ENCODE peak calls at places on chromosomes 4 and X, in eight cellular contexts. D is breast epithelium, X is RPMI7951, P is H54, W is iPS DF 6.9, E is NCI-H1092 treated with DMSO at 0.1 percent for 48 hours, S is D721Med, L is mucosa of gallbladder. K is an unnamed sample.

GRCh38 chr4:188971125-188971524 is 831.9 kb downstream of the TRIML1 start:
- DNase-seq in W (no peak), L (no peak), S (no peak), E (peak; percentile 28), P (no peak), D (no peak), X (peak; percentile 49), K (peak; percentile 15)

GRCh38 chrX:119067023-119067739 is 5.6 kb upstream of the CT47C1 start:
- DNase-seq in L (peak; percentile 62), S (no peak), P (peak; percentile 38), X (peak; percentile 50), W (no peak), E (peak; percentile 12), D (peak; percentile 26), K (peak; percentile 49)

GRCh38 chr4:127601029-127601428 is 31.7 kb upstream of the INTU start:
- DNase-seq in E (peak; percentile 16), S (no peak), X (no peak), W (no peak), P (no peak), D (no peak), L (no peak), K (no peak)

GRCh38 chr4:150572704-150573504 is 9.0 kb upstream of the MAB21L2 start:
- DNase-seq in S (no peak), P (no peak), L (no peak), D (no peak), X (no peak), W (no peak), E (peak; percentile 17), K (no peak)

GRCh38 chrX:40006025-40007017 is 91.4 kb downstream of the BCOR start:
- DNase-seq in D (no peak), L (peak; percentile 17), W (no peak), X (peak; percentile 72), E (no peak), P (no peak), S (no peak), K (peak; percentile 50)

GRCh38 chrX:80879916-80880315 is 70.2 kb upstream of the BRWD3 start:
- DNase-seq in E (no peak), S (no peak), X (peak; percentile 0), P (no peak), L (no peak), W (no peak), D (no peak), K (peak; percentile 0)

GRCh38 chrX:47643926-47644325 is 6.4 kb downstream of the ELK1 start:
- DNase-seq in E (no peak), D (no peak), L (no peak), X (peak; percentile 22), W (no peak), S (no peak), P (no peak), K (no peak)

GRCh38 chr4:11623726-11624037 is 195.0 kb upstream of the HS3ST1 start:
- DNase-seq in X (no peak), W (no peak), L (peak; percentile 62), D (peak; percentile 47), E (no peak), S (no peak), P (no peak), K (no peak)

GRCh38 chr4:170202721-170203120 is 113.0 kb upstream of the AADAT start:
- DNase-seq in W (no peak), D (no peak), X (no peak), S (no peak), E (no peak), L (no peak), P (no peak), K (no peak)

GRCh38 chr4:115664285-115664684 is 550.9 kb upstream of the NDST4 start:
- DNase-seq in S (no peak), X (no peak), D (no peak), W (no peak), P (no peak), E (no peak), L (no peak), K (no peak)

GRCh38 chrX:150897371-150898319 is 823 bp downstream of the CD99L2 start:
- DNase-seq in S (no peak), W (no peak), E (peak; percentile 28), L (no peak), P (no peak), D (no peak), X (peak; percentile 24), K (peak; percentile 23)

GRCh38 chr4:123976285-123976684 is 579.7 kb downstream of the SPRY1 start:
- DNase-seq in P (no peak), W (no peak), E (peak; percentile 23), D (no peak), S (no peak), L (no peak), X (peak; percentile 64), K (no peak)

GRCh38 chr4:168162604-168163003 is 70.3 kb downstream of the ANXA10 start:
- DNase-seq in S (no peak), E (no peak), P (no peak), X (peak; percentile 2), D (no peak), W (no peak), L (no peak), K (peak; percentile 47)

GRCh38 chrX:109966246-109966645 is 36.7 kb upstream of the TMEM164 start:
- DNase-seq in W (no peak), S (no peak), X (peak; percentile 25), L (no peak), P (no peak), D (no peak), E (no peak), K (peak; percentile 6)

GRCh38 chrX:150575415-150575814 is 7.0 kb downstream of the MTM1 start:
- DNase-seq in W (no peak), L (no peak), D (peak; percentile 46), S (no peak), E (no peak), P (no peak), X (peak; percentile 81), K (peak; percentile 56)

GRCh38 chr4:80195441-80196139 is 1.7 kb upstream of the PRDM8 start:
- DNase-seq in D (no peak), L (no peak), E (no peak), P (no peak), X (no peak), W (no peak), S (no peak), K (no peak)

GRCh38 chr4:181364504-181364903 is 878.7 kb upstream of the TENM3 start:
- DNase-seq in X (no peak), L (no peak), E (no peak), S (no peak), W (no peak), D (no peak), P (no peak), K (peak; percentile 29)

GRCh38 chr4:34258176-34258575 is 1986.1 kb downstream of the ARAP2 start:
- DNase-seq in W (no peak), L (no peak), X (no peak), E (no peak), S (no peak), D (no peak), P (no peak), K (peak; percentile 25)

GRCh38 chr4:146343776-146344175 is 129.4 kb downstream of the REELD1 start:
- DNase-seq in S (no peak), D (no peak), X (no peak), W (no peak), L (no peak), E (no peak), P (no peak), K (no peak)